ENCODE peak calls at places on chromosomes 16 and 17, in seven cellular contexts. Y is HCT116, O is upper lobe of right lung, S is endothelial cell of umbilical vein, L is PC-3, K is neuronal stem cell, N is cardiac muscle cell. R is an unnamed sample.
A peak's percentile ranks its signal among the peaks of the same experiment; 100 is the strongest.

GRCh38 chr16:20768121-20768520 is 4.3 kb downstream of the ACSM3 start:
- DNase-seq in K (no peak), Y (no peak), L (no peak), O (no peak), S (no peak), N (no peak), R (no peak)

GRCh38 chr17:77512062-77512946 is 371.5 kb downstream of the SEC14L1 start:
- DNase-seq in L (no peak), S (no peak), K (no peak), N (no peak), O (peak; percentile 19), Y (no peak), R (no peak)

GRCh38 chr16:53334581-53334980 is 99.7 kb upstream of the RBL2 start:
- DNase-seq in K (no peak), S (no peak), N (no peak), Y (no peak), O (no peak), L (no peak), R (no peak)

GRCh38 chr17:46264456-46265198 is 30.3 kb upstream of the LRRC37A start:
- DNase-seq in N (peak; percentile 92), S (no peak), K (no peak), O (no peak), Y (no peak), L (peak; percentile 97), R (peak; percentile 53)

GRCh38 chr16:17125671-17126070 is 345.1 kb downstream of the XYLT1 start:
- DNase-seq in N (no peak), L (no peak), O (no peak), S (no peak), K (no peak), Y (no peak), R (no peak)

GRCh38 chr16:86806838-86807351 is 228.5 kb downstream of the FOXL1 start:
- DNase-seq in S (no peak), L (no peak), Y (no peak), N (no peak), K (no peak), O (no peak), R (no peak)

GRCh38 chr16:57470683-57471082 is 8.2 kb downstream of the POLR2C start:
- DNase-seq in L (no peak), K (no peak), Y (no peak), O (peak; percentile 85), N (peak; percentile 80), S (peak; percentile 38), R (no peak)

GRCh38 chr17:69723741-69724140 is 309.2 kb downstream of the MAP2K6 start:
- DNase-seq in Y (no peak), L (peak; percentile 50), K (no peak), N (peak; percentile 20), O (no peak), S (peak; percentile 25), R (no peak)

GRCh38 chr16:52976539-52977167 is 76.0 kb downstream of the CHD9NB start:
- DNase-seq in Y (peak; percentile 7), L (peak; percentile 38), N (peak; percentile 51), O (no peak), S (peak; percentile 17), K (no peak), R (no peak)

GRCh38 chr17:16939606-16940115 is 32.3 kb downstream of the TNFRSF13B start:
- DNase-seq in Y (no peak), K (no peak), L (no peak), N (no peak), O (peak; percentile 60), S (no peak), R (no peak)

GRCh38 chr17:76200354-76200753 is 39.9 kb downstream of the RNF157 start:
- DNase-seq in Y (no peak), K (no peak), N (no peak), S (no peak), L (no peak), O (no peak), R (no peak)

GRCh38 chr17:40612510-40613244 is 34.9 kb downstream of the SMARCE1 start:
- DNase-seq in L (peak; percentile 8), O (no peak), Y (no peak), S (no peak), N (no peak), K (no peak), R (peak; percentile 96)

GRCh38 chr17:40224707-40225092 is 5.6 kb downstream of the WIPF2 start:
- DNase-seq in N (peak; percentile 83), O (no peak), L (no peak), Y (no peak), S (no peak), K (no peak), R (no peak)

GRCh38 chr17:73630531-73630930 is 13.7 kb downstream of the SDK2 start:
- DNase-seq in S (no peak), Y (no peak), L (no peak), K (no peak), N (no peak), O (peak; percentile 45), R (no peak)

GRCh38 chr16:5756969-5757368 is 659.4 kb upstream of the EEF2KMT start:
- DNase-seq in N (no peak), K (no peak), Y (no peak), L (no peak), O (no peak), S (no peak), R (no peak)

GRCh38 chr16:57377080-57377841 is 5.0 kb downstream of the CX3CL1 start:
- DNase-seq in N (peak; percentile 6), Y (no peak), K (no peak), S (no peak), L (peak; percentile 73), O (no peak), R (no peak)

GRCh38 chr17:56322991-56323390 is 169.7 kb downstream of the ANKFN1 start:
- DNase-seq in S (no peak), O (no peak), Y (no peak), N (no peak), K (no peak), L (no peak), R (no peak)

GRCh38 chr16:59826767-59827166 is 1092.7 kb upstream of the GOT2 start:
- DNase-seq in S (no peak), N (no peak), K (no peak), O (no peak), L (no peak), Y (no peak), R (no peak)

GRCh38 chr17:11644265-11645212 is 46.3 kb downstream of the DNAH9 start:
- DNase-seq in K (peak; percentile 67), Y (peak; percentile 60), O (peak; percentile 66), S (peak; percentile 2), N (peak; percentile 70), L (peak; percentile 71), R (peak; percentile 17)

DNA sequence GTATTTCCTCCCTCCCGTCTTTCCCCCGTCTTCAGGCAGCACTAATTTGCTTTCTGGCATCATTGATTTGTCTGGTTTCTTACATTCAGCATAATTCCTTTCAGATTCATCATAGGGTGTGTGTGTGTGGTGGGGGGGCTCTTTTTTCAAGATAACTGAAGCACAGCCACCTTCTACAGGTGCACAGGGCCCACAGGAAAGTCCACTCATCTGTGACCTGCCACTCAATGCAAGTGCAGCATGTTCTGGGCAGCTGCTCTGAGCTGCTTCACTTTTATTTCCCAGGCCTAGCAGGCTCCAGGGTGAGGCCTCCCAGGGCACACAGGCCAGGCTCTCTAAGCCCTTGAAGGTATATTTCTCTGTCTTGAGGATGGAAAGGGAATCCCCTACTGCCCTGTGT is 35.2 kb upstream of the MYH10 start:
- DNase-seq in Y (no peak), N (no peak), L (no peak), S (no peak), O (no peak), K (no peak), R (no peak)
- H3K27ac ChIP-seq in Y (no peak overlapping the region), N (no peak overlapping the region), L (no peak overlapping the region), S (no peak overlapping the region), O (no peak overlapping the region), K (no peak overlapping the region), R (no peak overlapping the region)

GRCh38 chr17:81579298-81579697 is 27.1 kb upstream of the FAAP100 start:
- DNase-seq in S (no peak), K (no peak), Y (no peak), L (no peak), O (no peak), N (no peak), R (no peak)

GRCh38 chr17:81578561-81579225 is 26.5 kb upstream of the FAAP100 start:
- DNase-seq in S (no peak), L (no peak), Y (no peak), K (no peak), N (no peak), O (no peak), R (no peak)

GRCh38 chr17:81576621-81577277 is 24.6 kb upstream of the FAAP100 start:
- DNase-seq in L (peak; percentile 95), Y (no peak), N (peak; percentile 86), S (peak; percentile 78), O (no peak), K (no peak), R (no peak)

GRCh38 chr17:81577278-81578000 is 25.3 kb upstream of the FAAP100 start:
- DNase-seq in S (no peak), O (no peak), Y (no peak), L (peak; percentile 30), K (no peak), N (peak; percentile 56), R (no peak)

DNA sequence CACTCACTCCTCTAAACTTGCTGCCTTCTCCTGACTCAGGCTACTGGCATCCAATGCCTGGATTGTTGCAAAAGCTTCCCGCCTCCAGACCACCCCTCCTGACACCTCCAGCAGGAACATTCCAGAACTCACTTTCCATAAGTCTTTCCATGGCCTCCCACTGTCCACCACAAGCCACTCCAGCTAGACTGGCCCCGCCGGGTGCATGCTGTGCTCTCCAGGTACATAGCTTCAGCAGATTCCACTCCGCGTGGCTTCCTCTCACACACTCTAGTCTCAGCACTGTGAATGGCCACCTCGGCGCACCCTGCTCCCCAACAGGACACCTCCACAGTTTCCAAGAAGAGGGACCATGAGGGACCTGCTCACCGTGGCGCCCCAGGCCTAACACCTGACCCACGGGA is 25.9 kb upstream of the FAAP100 start:
- DNase-seq in L (peak; percentile 38), K (no peak), S (no peak), O (no peak), Y (no peak), N (peak; percentile 73), R (no peak)
- H3K4me1 ChIP-seq in L (peaks cover 38% of the 10 kb centered on the region), K (no peaks in the 10 kb centered on the region), S (peaks cover 33% of the 10 kb centered on the region), O (no peaks in the 10 kb centered on the region), Y (peaks cover 42% of the 10 kb centered on the region), N (peaks cover 26% of the 10 kb centered on the region), R (no peaks in the 10 kb centered on the region)

DNA sequence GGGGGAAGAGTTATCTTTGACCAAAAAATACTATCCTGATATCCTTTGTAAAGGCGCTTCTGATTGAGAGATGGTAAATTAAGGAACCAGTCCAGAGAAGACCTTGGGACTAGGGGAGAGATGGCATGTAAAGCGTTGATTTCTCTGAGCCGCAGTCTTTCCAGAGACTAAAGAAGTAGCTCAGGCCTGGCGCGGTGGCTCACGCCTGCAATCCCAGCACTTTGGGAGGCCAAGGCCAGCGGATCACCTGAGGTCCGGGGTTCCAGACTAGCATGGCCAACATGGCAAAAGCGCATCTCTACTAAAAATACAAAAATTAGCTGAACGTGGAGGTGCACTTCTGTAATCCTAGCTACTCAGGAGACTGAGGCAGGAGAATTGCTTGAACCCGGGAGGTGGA is 625 bp upstream of the CENPT start:
- DNase-seq in L (no peak), S (no peak), Y (no peak), K (no peak), O (no peak), N (no peak), R (no peak)
- H3K27ac ChIP-seq in L (peak overlapping the region; percentile 81), S (peak overlapping the region; percentile 79), Y (peak overlapping the region; percentile 83), K (no peak overlapping the region), O (peak overlapping the region; percentile 88), N (peak overlapping the region; percentile 96), R (peak overlapping the region; percentile 80)

DNA sequence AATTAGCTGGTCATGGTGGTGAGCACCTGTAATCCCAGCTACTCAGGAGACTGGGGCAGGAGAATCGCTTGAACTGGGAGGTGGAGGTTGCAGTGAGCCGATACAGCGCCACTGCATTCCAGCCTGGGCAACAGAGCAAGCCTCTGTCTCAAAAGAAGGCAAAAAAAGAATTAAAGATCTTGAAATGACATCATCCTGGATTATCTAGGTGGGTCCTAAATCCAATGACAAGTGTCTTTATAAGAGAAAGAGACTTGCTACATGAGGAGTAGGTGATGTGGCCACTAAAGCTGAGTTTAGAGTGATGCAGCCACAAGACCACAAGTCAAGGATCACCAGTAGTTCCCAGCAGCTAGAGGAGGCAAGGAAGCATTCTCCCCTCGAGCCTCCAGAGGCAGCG is 15.8 kb downstream of the CIITA start:
- DNase-seq in N (no peak), S (no peak), K (no peak), O (no peak), Y (no peak), L (no peak), R (no peak)
- H3K4me1 ChIP-seq in N (no peaks in the 10 kb centered on the region), S (no peaks in the 10 kb centered on the region), K (no peaks in the 10 kb centered on the region), O (peaks cover 12% of the 10 kb centered on the region), Y (no peaks in the 10 kb centered on the region), L (no peaks in the 10 kb centered on the region), R (no peaks in the 10 kb centered on the region)

R was measured in CD4-positive, alpha-beta memory T cell.